ENCODE peak calls at places on chromosomes 16 and 17, in eight cellular contexts. G, W, A, O, V, Q, B and L are unnamed samples.

GRCh38 chr16:67917852-67918236 is 13.8 kb downstream of the CTRL start:
- DNase-seq in Q (no peak), G (peak; percentile 52), W (no peak), V (peak; percentile 13), B (no peak), A (no peak), O (peak; percentile 50), L (peak; percentile 40)

GRCh38 chr17:61416540-61417363 is 17.1 kb downstream of the TBX2 start:
- DNase-seq in G (peak; percentile 67), Q (no peak), A (peak; percentile 93), W (peak; percentile 29), V (peak; percentile 86), B (no peak), O (peak; percentile 91), L (peak; percentile 70)

GRCh38 chr16:4316732-4317461 is 1.0 kb downstream of the GLIS2 start:
- DNase-seq in V (no peak), Q (no peak), G (no peak), A (peak; percentile 67), W (no peak), O (peak; percentile 40), B (no peak), L (no peak)

GRCh38 chr17:1905190-1905919 is 75.5 kb downstream of the RPA1 start:
- DNase-seq in V (no peak), O (no peak), A (no peak), B (no peak), W (no peak), G (no peak), Q (no peak), L (no peak)

GRCh38 chr16:72311426-72311825 is 139.5 kb upstream of the PMFBP1 start:
- DNase-seq in A (no peak), O (no peak), W (no peak), V (no peak), Q (peak; percentile 32), B (no peak), G (no peak), L (no peak)

GRCh38 chr16:11252482-11252931 is 3.5 kb downstream of the SOCS1 start:
- DNase-seq in O (no peak), V (peak; percentile 48), Q (no peak), W (no peak), B (no peak), A (no peak), G (peak; percentile 38), L (peak; percentile 45)

GRCh38 chr16:1188781-1189189 is 35.9 kb downstream of the CACNA1H start:
- DNase-seq in O (peak; percentile 7), G (peak; percentile 55), B (no peak), V (peak; percentile 52), W (no peak), A (peak; percentile 58), Q (no peak), L (peak; percentile 70)

GRCh38 chr16:85796152-85796551 is 3.2 kb downstream of the EMC8 start:
- DNase-seq in W (no peak), A (no peak), O (no peak), B (no peak), G (no peak), V (no peak), Q (no peak), L (no peak)

GRCh38 chr16:89112377-89113151 is 18.9 kb downstream of the ACSF3 start:
- DNase-seq in O (no peak), W (no peak), G (no peak), B (no peak), A (no peak), V (no peak), Q (no peak), L (no peak)

GRCh38 chr16:47848481-47849109 is 307.2 kb downstream of the ABCC12 start:
- DNase-seq in O (peak; percentile 2), B (no peak), G (no peak), Q (peak; percentile 45), V (no peak), W (no peak), A (no peak), L (no peak)

GRCh38 chr16:28202147-28202746 is 9.5 kb downstream of the XPO6 start:
- DNase-seq in O (no peak), G (no peak), A (no peak), B (no peak), V (peak; percentile 44), Q (no peak), W (no peak), L (peak; percentile 42)

GRCh38 chr16:78551487-78552085 is 452.1 kb downstream of the WWOX start:
- DNase-seq in Q (no peak), V (no peak), O (no peak), A (no peak), W (no peak), B (no peak), G (no peak), L (no peak)

GRCh38 chr17:31386542-31387075 is 4.9 kb upstream of the RAB11FIP4 start:
- DNase-seq in G (no peak), V (no peak), O (no peak), A (no peak), Q (no peak), W (no peak), B (no peak), L (no peak)

GRCh38 chr17:31903401-31903800 is 1.9 kb upstream of the UTP6 start:
- DNase-seq in B (no peak), O (no peak), A (no peak), G (no peak), Q (no peak), W (no peak), V (no peak), L (no peak)

GRCh38 chr17:18319604-18320256 is 4.6 kb downstream of the SMCR8 start:
- DNase-seq in O (peak; percentile 74), B (no peak), Q (peak; percentile 55), W (no peak), G (no peak), A (no peak), V (no peak), L (peak; percentile 41)

GRCh38 chr16:27228621-27229501 is 25.5 kb downstream of the KDM8 start:
- DNase-seq in G (no peak), Q (no peak), B (no peak), A (peak; percentile 59), W (no peak), O (no peak), V (peak; percentile 21), L (no peak)

GRCh38 chr16:1197237-1197866 is 27.7 kb downstream of the TPSG1 start:
- DNase-seq in W (no peak), O (no peak), V (no peak), G (no peak), B (no peak), A (no peak), Q (no peak), L (no peak)

GRCh38 chr17:4033751-4034251 is 69.6 kb upstream of the ATP2A3 start:
- DNase-seq in Q (no peak), V (no peak), B (no peak), A (no peak), O (no peak), G (no peak), W (no peak), L (no peak)